ENCODE peak calls at places on chromosomes 3 and 15, in four cellular contexts. W is IMR-90; M is CD8-positive, alpha-beta memory T cell; J is mammary epithelial cell. N is an unnamed sample. For H3K4me1, the result is how much of the 10 kb centered on the place peaks cover.

GRCh38 chr3:29201609-29202008 is 79.3 kb upstream of the RBMS3 start:
- DNase-seq in W (no peak), M (no peak), J (no peak), N (no peak)

GRCh38 chr3:185152433-185153169 is at the start of gene C3orf70:
- DNase-seq in W (peak), M (no peak), J (peak), N (peak)

GRCh38 chr3:29239377-29239776 is 41.5 kb upstream of the RBMS3 start:
- DNase-seq in W (peak), M (no peak), J (no peak), N (no peak)

GRCh38 chr3:180280601-180281000 is 243.9 kb upstream of the PEX5L start:
- DNase-seq in W (peak), M (no peak), J (peak), N (no peak)

GRCh38 chr15:69629631-69630161 is 177.1 kb downstream of the RPLP1 start:
- DNase-seq in W (no peak), M (no peak), J (no peak), N (no peak)

GRCh38 chr3:33575313-33575712 is 135.1 kb upstream of the UBP1 start:
- DNase-seq in W (no peak), M (no peak), J (no peak), N (no peak)

GRCh38 chr15:43229977-43230376 is 9.2 kb upstream of the EPB42 start:
- DNase-seq in W (no peak), M (no peak), J (no peak), N (no peak)

GRCh38 chr3:111151438-111151837 is 79.8 kb downstream of the NECTIN3 start:
- DNase-seq in W (peak), M (no peak), J (peak), N (no peak)

GRCh38 chr3:188749010-188749617 is 422.7 kb upstream of the TPRG1 start:
- DNase-seq in W (no peak), M (peak), J (no peak), N (no peak)

GRCh38 chr3:132593950-132594328 is 3.1 kb upstream of the ACKR4 start:
- DNase-seq in W (peak), M (no peak), J (peak), N (no peak)

GRCh38 chr15:49045691-49046112 is 544 bp downstream of the SECISBP2L start:
- DNase-seq in W (peak), M (no peak), J (peak), N (no peak)

GRCh38 chr3:73600293-73600938 is 24.3 kb downstream of the PDZRN3 start:
- DNase-seq in W (peak), M (no peak), J (no peak), N (no peak)

GRCh38 chr3:38120690-38121450 is 16.1 kb downstream of the ACAA1 start:
- DNase-seq in W (no peak), M (no peak), J (no peak), N (peak)

GRCh38 chr15:37130356-37130755 is 30.0 kb upstream of the MEIS2 start:
- DNase-seq in W (no peak), M (no peak), J (no peak), N (no peak)

GRCh38 chr3:125136515-125136914 is 76.0 kb downstream of the SLC12A8 start:
- DNase-seq in W (no peak), M (no peak), J (no peak), N (no peak)
- H3K27ac ChIP-seq in W (no peak), M (no peak), J (no peak), N (no peak)

DNA sequence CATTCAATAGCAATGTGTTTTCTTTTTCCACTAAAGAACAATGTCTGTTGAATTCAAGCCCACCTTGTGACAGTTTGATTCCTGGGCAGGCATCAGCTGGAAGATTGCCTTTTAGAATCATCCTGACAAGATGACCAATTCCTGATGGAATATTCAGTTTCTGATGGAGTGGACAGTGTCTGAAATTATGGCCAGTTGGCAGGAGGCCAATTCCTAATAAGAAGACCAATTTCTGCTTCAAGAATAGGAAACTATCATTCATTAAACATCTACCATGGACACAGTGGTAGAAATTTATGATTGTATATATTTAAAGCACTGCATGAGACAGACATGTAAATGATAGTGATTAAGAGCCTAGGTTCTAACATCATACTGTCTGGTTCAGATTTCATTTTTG is 133.5 kb downstream of the CLSTN2 start:
- DNase-seq in W (no peak), M (no peak), J (no peak), N (no peak)
- H3K4me1 ChIP-seq in W (under half), M (under half), J (under half), N (under half)

GRCh38 chr15:25424073-25424472 is 14.8 kb downstream of the UBE3A start:
- DNase-seq in W (no peak), M (no peak), J (no peak), N (no peak)
- H3K27ac ChIP-seq in W (no peak), M (no peak), J (no peak), N (no peak)

GRCh38 chr3:152380048-152380447 is 111.3 kb downstream of the MBNL1 start:
- DNase-seq in W (no peak), M (no peak), J (no peak), N (no peak)

GRCh38 chr3:152381881-152382295 is 113.2 kb downstream of the MBNL1 start:
- DNase-seq in W (no peak), M (no peak), J (no peak), N (no peak)

GRCh38 chr3:152377184-152377570 is 108.4 kb downstream of the MBNL1 start:
- DNase-seq in W (no peak), M (no peak), J (no peak), N (no peak)

GRCh38 chr3:152376351-152377183 is 107.8 kb downstream of the MBNL1 start:
- DNase-seq in W (peak), M (no peak), J (no peak), N (peak)

DNA sequence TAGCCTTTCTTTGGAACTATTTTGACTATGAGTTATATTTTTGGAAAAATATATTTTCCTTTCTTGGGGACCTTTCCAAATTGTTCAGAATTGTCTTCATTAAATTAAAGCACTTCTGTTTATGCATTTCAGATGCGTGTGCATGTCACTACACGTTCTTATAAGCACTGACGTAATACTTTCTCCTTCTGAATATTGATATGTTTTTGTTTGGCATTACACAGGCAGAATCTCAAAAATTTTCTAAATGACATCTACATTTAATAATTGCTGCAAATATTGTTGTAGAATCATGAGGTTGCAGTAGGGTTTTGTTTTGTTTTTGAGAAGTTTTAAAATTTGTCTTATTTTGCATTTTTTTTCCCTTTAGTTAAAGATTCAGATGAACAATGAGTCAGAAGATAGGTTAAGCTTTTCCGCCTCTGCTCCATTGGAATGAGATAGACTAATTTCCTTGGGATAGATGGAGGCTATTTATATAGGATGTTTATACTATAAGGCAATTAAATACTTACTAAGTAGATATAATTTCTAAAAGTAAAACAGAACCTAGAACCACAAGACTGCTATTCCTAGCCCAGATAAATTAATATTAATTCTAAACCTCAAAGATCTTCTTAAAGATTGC is 110.8 kb downstream of the MBNL1 start:
- DNase-seq in W (peak), M (no peak), J (no peak), N (no peak)
- H3K4me1 ChIP-seq in W (under half), M (half or more), J (under half), N (half or more)

DNA sequence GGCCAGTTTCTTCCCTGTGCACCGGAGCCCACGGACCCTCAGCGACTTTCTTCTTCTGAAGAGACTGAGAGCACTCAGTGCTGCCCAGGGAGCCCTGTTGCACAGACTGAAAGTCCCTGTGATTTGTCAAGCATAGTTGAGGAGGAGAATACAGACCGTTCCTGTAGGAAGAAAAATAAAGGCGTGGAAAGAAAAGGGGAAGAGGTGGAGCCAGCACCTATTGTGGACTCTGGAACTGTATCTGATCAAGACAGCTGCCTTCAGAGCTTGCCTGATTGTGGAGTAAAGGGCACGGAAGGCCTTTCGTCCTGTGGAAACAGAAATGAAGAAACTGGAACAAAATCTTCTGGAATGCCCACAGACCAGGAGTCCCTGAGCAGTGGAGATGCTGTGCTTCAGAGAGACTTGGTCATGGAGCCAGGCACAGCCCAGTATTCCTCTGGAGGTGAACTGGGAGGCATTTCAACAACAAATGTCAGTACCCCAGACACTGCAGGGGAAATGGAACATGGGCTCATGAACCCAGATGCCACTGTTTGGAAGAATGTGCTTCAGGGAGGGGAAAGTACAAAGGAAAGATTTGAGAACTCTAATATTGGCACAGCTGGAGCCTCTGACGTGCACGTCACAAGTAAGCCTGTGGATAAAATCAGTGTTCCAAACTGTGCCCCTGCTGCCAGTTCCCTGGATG is 198.8 kb downstream of the AKAP13 start:
- DNase-seq in W (no peak), M (no peak), J (no peak), N (no peak)
- H3K27ac ChIP-seq in W (no peak), M (no peak), J (no peak), N (peak)

GRCh38 chr3:14805946-14806537 is 12.7 kb upstream of the FGD5 start:
- DNase-seq in W (no peak), M (no peak), J (no peak), N (peak)
- H3K4me1 ChIP-seq in W (under half), M (under half), J (under half), N (half or more)

N was measured in spleen.